ENCODE peak calls at places on chromosomes 13 and 19, in six cellular contexts. N is ascending aorta, F is tibial artery, I is colonic mucosa, L is AG04449, C is GM23338. Z is an unnamed sample.

GRCh38 chr19:18046066-18046718 is 38.2 kb downstream of the ARRDC2 start:
- DNase-seq in C (no peak), L (no peak), N (no peak), F (no peak), I (no peak), Z (peak; percentile 97)

GRCh38 chr19:19821366-19822147 is at the start of gene ZNF506:
- DNase-seq in L (peak; percentile 67), F (peak; percentile 100), C (peak; percentile 99), I (peak; percentile 99), N (peak; percentile 96), Z (peak; percentile 83)

GRCh38 chr13:111902726-111903125 is 164.2 kb upstream of the SOX1 start:
- DNase-seq in F (no peak), C (no peak), N (no peak), I (no peak), L (no peak), Z (peak; percentile 41)

GRCh38 chr19:51203941-51204720 is 20.7 kb upstream of the CD33 start:
- DNase-seq in N (no peak), F (no peak), C (no peak), I (no peak), L (no peak), Z (no peak)

GRCh38 chr13:20436505-20436904 is 89.2 kb downstream of the CRYL1 start:
- DNase-seq in I (no peak), N (no peak), L (no peak), F (no peak), C (no peak), Z (no peak)

GRCh38 chr13:43223206-43223605 is 199.8 kb downstream of the DNAJC15 start:
- DNase-seq in L (no peak), F (no peak), I (no peak), C (no peak), N (no peak), Z (peak; percentile 58)

GRCh38 chr19:35139618-35139943 is 957 bp downstream of the FXYD1 start:
- DNase-seq in N (no peak), L (no peak), F (no peak), I (no peak), C (no peak), Z (no peak)

GRCh38 chr13:71828117-71828516 is 38.9 kb downstream of the DACH1 start:
- DNase-seq in F (no peak), C (no peak), I (no peak), N (no peak), L (no peak), Z (no peak)

GRCh38 chr19:17005000-17005399 is 21.6 kb downstream of the CPAMD8 start:
- DNase-seq in I (no peak), F (no peak), N (no peak), C (peak; percentile 54), L (no peak), Z (no peak)

GRCh38 chr13:64551755-64552154 is 2678.4 kb downstream of the PCDH9 start:
- DNase-seq in N (no peak), L (peak; percentile 17), C (no peak), F (no peak), I (no peak), Z (no peak)

GRCh38 chr13:44989941-44990340 is 603 bp downstream of the GPALPP1 start:
- DNase-seq in I (no peak), C (peak; percentile 22), L (no peak), F (no peak), N (no peak), Z (no peak)

GRCh38 chr13:64697226-64697625 is 2532.9 kb downstream of the PCDH9 start:
- DNase-seq in C (no peak), F (no peak), I (no peak), L (no peak), N (no peak), Z (no peak)

GRCh38 chr19:4385291-4386037 is 14.9 kb downstream of the SH3GL1 start:
- DNase-seq in L (no peak), I (no peak), F (no peak), C (no peak), N (no peak), Z (no peak)

GRCh38 chr19:33194884-33195710 is 967 bp downstream of the LRP3 start:
- DNase-seq in F (no peak), L (no peak), N (no peak), I (peak; percentile 34), C (peak; percentile 58), Z (no peak)

GRCh38 chr13:33799950-33800592 is 17.9 kb upstream of the RFC3 start:
- DNase-seq in I (no peak), C (peak; percentile 37), F (no peak), L (peak; percentile 10), N (no peak), Z (no peak)

GRCh38 chr19:22976248-22976647 is 26.7 kb downstream of the ZNF728 start:
- DNase-seq in C (no peak), I (no peak), L (no peak), N (no peak), F (no peak), Z (no peak)
- H3K4me3 ChIP-seq in C (no peak overlapping the region), I (no peak overlapping the region), L (no peak overlapping the region), N (peak overlapping the region; percentile 18), F (no peak overlapping the region), Z (no peak overlapping the region)

GRCh38 chr19:29045708-29046107 is 167.2 kb downstream of the UQCRFS1 start:
- DNase-seq in F (no peak), C (no peak), N (no peak), L (no peak), I (no peak), Z (no peak)
- H3K4me3 ChIP-seq in F (no peak overlapping the region), C (no peak overlapping the region), N (no peak overlapping the region), L (no peak overlapping the region), I (no peak overlapping the region), Z (no peak overlapping the region)

GRCh38 chr13:99986751-99987150 is 5.2 kb downstream of the ZIC2 start:
- DNase-seq in I (no peak), F (no peak), N (no peak), C (peak; percentile 69), L (no peak), Z (no peak)
- H3K4me3 ChIP-seq in I (no peak overlapping the region), F (no peak overlapping the region), N (no peak overlapping the region), C (peak overlapping the region; percentile 54), L (no peak overlapping the region), Z (no peak overlapping the region)

DNA sequence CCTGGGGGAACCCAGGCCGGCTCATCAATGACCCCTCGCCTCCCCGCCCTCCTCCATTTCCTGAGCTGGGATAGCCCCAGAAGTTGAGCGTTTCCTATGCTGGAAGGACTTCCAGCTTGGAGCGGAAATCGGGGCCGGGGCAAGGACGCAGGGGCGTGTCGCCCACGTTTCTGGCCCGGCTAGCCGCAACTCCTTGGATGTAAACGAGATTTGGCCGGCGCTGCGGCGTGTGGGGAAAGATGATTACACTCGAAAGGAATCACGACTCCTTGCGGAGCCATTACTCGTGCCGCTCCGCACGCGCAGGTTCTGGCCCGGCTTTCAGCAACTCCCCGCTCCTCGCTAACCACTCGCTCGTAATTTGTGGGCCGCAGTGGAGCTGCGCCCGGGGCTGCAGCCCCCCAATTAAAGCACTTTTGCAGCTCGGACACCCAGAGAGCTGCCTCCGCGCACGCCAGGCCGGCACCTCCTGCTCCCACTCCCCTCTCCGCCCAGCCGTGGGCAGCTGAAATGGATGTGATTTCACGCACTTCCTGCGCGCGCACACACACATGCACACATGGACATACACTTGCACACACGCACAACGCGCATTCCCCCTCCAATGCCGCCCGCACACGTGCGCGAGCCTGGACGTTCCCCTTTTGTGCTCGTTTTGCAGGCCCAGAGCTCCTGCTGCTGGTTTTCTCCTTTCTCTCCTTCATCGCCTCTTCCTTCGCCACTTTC is 15.7 kb downstream of the ZIC5 start:
- DNase-seq in L (no peak), C (peak; percentile 56), I (no peak), F (no peak), N (no peak), Z (no peak)
- H3K4me3 ChIP-seq in L (peak overlapping the region; percentile 3), C (peak overlapping the region; percentile 84), I (no peak overlapping the region), F (no peak overlapping the region), N (peak overlapping the region; percentile 41), Z (no peak overlapping the region)

GRCh38 chr19:54369082-54369691 is 4.5 kb upstream of the LAIR1 start:
- DNase-seq in N (no peak), L (no peak), F (no peak), C (no peak), I (no peak), Z (no peak)

GRCh38 chr19:54376610-54377009 is 11.9 kb upstream of the LAIR1 start:
- DNase-seq in F (no peak), C (no peak), I (no peak), L (no peak), N (no peak), Z (no peak)

GRCh38 chr19:54379187-54379678 is 14.5 kb upstream of the LAIR1 start:
- DNase-seq in C (no peak), F (no peak), L (no peak), N (no peak), I (no peak), Z (no peak)

GRCh38 chr19:54373781-54374266 is 9.1 kb upstream of the LAIR1 start:
- DNase-seq in F (peak; percentile 46), N (no peak), L (no peak), C (no peak), I (no peak), Z (no peak)
- H3K4me3 ChIP-seq in F (no peak overlapping the region), N (no peak overlapping the region), L (no peak overlapping the region), C (no peak overlapping the region), I (no peak overlapping the region), Z (no peak overlapping the region)

GRCh38 chr19:48991011-48991609 is 2.0 kb downstream of the GYS1 start:
- DNase-seq in I (no peak), L (no peak), C (no peak), F (no peak), N (no peak), Z (no peak)
- H3K4me3 ChIP-seq in I (no peak overlapping the region), L (peak overlapping the region; percentile 97), C (no peak overlapping the region), F (peak overlapping the region; percentile 85), N (peak overlapping the region; percentile 58), Z (no peak overlapping the region)

GRCh38 chr19:40057166-40057565 is 1.1 kb upstream of the ZNF780B start:
- DNase-seq in F (no peak), N (no peak), I (no peak), L (no peak), C (no peak), Z (no peak)
- H3K4me3 ChIP-seq in F (no peak overlapping the region), N (no peak overlapping the region), I (no peak overlapping the region), L (no peak overlapping the region), C (no peak overlapping the region), Z (no peak overlapping the region)

GRCh38 chr19:29325241-29325975 is 112.5 kb upstream of the UQCRFS1 start:
- DNase-seq in L (no peak), C (no peak), N (no peak), I (no peak), F (no peak), Z (no peak)
- H3K4me3 ChIP-seq in L (no peak overlapping the region), C (no peak overlapping the region), N (no peak overlapping the region), I (no peak overlapping the region), F (no peak overlapping the region), Z (no peak overlapping the region)

Z was measured in SJSA1.